ENCODE peak calls at places on chromosomes 12 and 14, in six cellular contexts. M, N, B, O, S and G are unnamed samples.

GRCh38 chr12:34605955-34606748 is 583.9 kb downstream of the ALG10 start:
- DNase-seq in N (peak), B (no peak), O (no peak), M (no peak), S (no peak), G (no peak)

GRCh38 chr12:11992515-11992914 is 78.2 kb upstream of the BCL2L14 start:
- DNase-seq in N (no peak), M (no peak), B (no peak), S (no peak), O (no peak), G (no peak)

GRCh38 chr14:64663174-64663573 is 41.0 kb upstream of the PLEKHG3 start:
- DNase-seq in S (no peak), M (no peak), O (no peak), N (no peak), B (no peak), G (no peak)

GRCh38 chr12:54196396-54196795 is 7.6 kb upstream of the SMUG1 start:
- DNase-seq in S (no peak), B (no peak), O (no peak), N (no peak), M (no peak), G (no peak)

GRCh38 chr14:64400829-64401459 is 12.8 kb downstream of the MTHFD1 start:
- DNase-seq in O (no peak), M (no peak), N (no peak), B (no peak), S (no peak), G (no peak)

GRCh38 chr14:59277659-59278058 is 89.2 kb downstream of the DAAM1 start:
- DNase-seq in B (no peak), N (no peak), M (peak), O (peak), S (no peak), G (no peak)

GRCh38 chr12:91622981-91623380 is 440.4 kb upstream of the DCN start:
- DNase-seq in M (no peak), B (no peak), O (no peak), N (no peak), S (no peak), G (no peak)

GRCh38 chr14:39218171-39218769 is 15.4 kb upstream of the MIA2 start:
- DNase-seq in O (peak), S (no peak), B (no peak), N (no peak), M (no peak), G (no peak)

GRCh38 chr14:75280831-75281690 is 2.4 kb downstream of the FOS start:
- DNase-seq in O (no peak), B (no peak), N (no peak), S (no peak), M (no peak), G (no peak)

GRCh38 chr12:88753074-88753473 is 172.8 kb upstream of the KITLG start:
- DNase-seq in O (peak), B (no peak), N (no peak), S (no peak), M (no peak), G (no peak)

GRCh38 chr12:21149849-21150248 is 18.9 kb downstream of the SLCO1B1 start:
- DNase-seq in S (no peak), B (no peak), O (no peak), M (no peak), N (no peak), G (no peak)

GRCh38 chr14:76514599-76514998 is 138.7 kb downstream of the ESRRB start:
- DNase-seq in O (peak), M (peak), S (no peak), N (no peak), B (peak), G (no peak)

GRCh38 chr12:98256830-98257229 is 258.6 kb upstream of the TMPO start:
- DNase-seq in M (no peak), N (no peak), S (no peak), B (no peak), O (no peak), G (no peak)

GRCh38 chr14:105337966-105338365 is 23.4 kb downstream of the PACS2 start:
- DNase-seq in B (no peak), S (no peak), N (no peak), M (no peak), O (no peak), G (no peak)

GRCh38 chr14:31173120-31173837 is 34.3 kb downstream of the HECTD1 start:
- DNase-seq in S (no peak), B (no peak), O (no peak), N (no peak), M (no peak), G (no peak)

GRCh38 chr12:77229640-77230442 is 164.5 kb upstream of the E2F7 start:
- DNase-seq in B (no peak), N (no peak), M (no peak), S (no peak), O (no peak), G (no peak)

GRCh38 chr14:68401855-68402254 is 391.0 kb downstream of the ZFP36L1 start:
- DNase-seq in O (no peak), B (peak), N (no peak), M (no peak), S (no peak), G (no peak)

GRCh38 chr14:90499908-90500664 is 103.3 kb downstream of the CALM1 start:
- DNase-seq in N (peak), S (no peak), B (no peak), O (no peak), M (no peak), G (no peak)

GRCh38 chr14:50666772-50667490 is 1.2 kb downstream of the SAV1 start:
- DNase-seq in B (no peak), S (no peak), M (peak), N (no peak), O (peak), G (peak)

GRCh38 chr12:58314610-58315009 is 373.2 kb downstream of the ATP23 start:
- DNase-seq in O (peak), M (no peak), S (no peak), B (no peak), N (no peak), G (no peak)

GRCh38 chr12:73935817-73936216 is 601.8 kb upstream of the ATXN7L3B start:
- DNase-seq in M (peak), N (no peak), B (no peak), S (no peak), O (peak), G (no peak)

GRCh38 chr14:50823763-50824636 is 7.0 kb downstream of the NIN start:
- DNase-seq in M (no peak), O (no peak), N (no peak), B (peak), S (no peak), G (no peak)

GRCh38 chr12:52835271-52836041 is 1.3 kb upstream of the KRT79 start:
- DNase-seq in N (no peak), M (no peak), S (no peak), O (no peak), B (no peak), G (no peak)

GRCh38 chr12:123898673-123899072 is 74.0 kb downstream of the CCDC92 start:
- DNase-seq in M (no peak), N (no peak), S (no peak), B (no peak), O (no peak), G (no peak)

GRCh38 chr12:93784339-93785086 is 107.3 kb downstream of the CRADD start:
- DNase-seq in M (no peak), S (no peak), O (peak), N (no peak), B (no peak), G (peak)

GRCh38 chr12:79681008-79681590 is 9.7 kb downstream of the PAWR start:
- DNase-seq in S (no peak), O (peak), M (no peak), N (no peak), B (no peak), G (no peak)

GRCh38 chr12:120438495-120439198 is 734 bp downstream of the COX6A1 start:
- DNase-seq in B (no peak), O (no peak), S (no peak), N (no peak), M (no peak), G (no peak)

GRCh38 chr12:79525357-79525756 is 165.4 kb downstream of the PAWR start:
- DNase-seq in N (no peak), B (no peak), M (no peak), O (no peak), S (no peak), G (no peak)

GRCh38 chr12:49200882-49201594 is 12.2 kb upstream of the TUBA1A start:
- DNase-seq in O (peak), S (no peak), B (peak), M (no peak), N (no peak), G (peak)

GRCh38 chr12:15693233-15693911 is 95.8 kb downstream of the EPS8 start:
- DNase-seq in N (no peak), O (peak), B (no peak), S (no peak), M (no peak), G (no peak)

GRCh38 chr14:53953002-53953827 is 3.4 kb downstream of the BMP4 start:
- DNase-seq in N (peak), M (peak), B (peak), S (no peak), O (peak), G (peak)